ENCODE peak calls at places on chromosomes 4 and X, in five cellular contexts. F is germinal center; W is fibroblast of lung; Z is stimulated activated CD4-positive, alpha-beta T cell treated with anti-CD3 and anti-CD28 coated beads, Interleukin-1b, Interleukin-23, amount 100 ng/mL, for 1 hour; Q is endothelial cell. A is an unnamed sample.
A peak's percentile ranks its signal among the peaks of the same experiment; 100 is the strongest.

GRCh38 chr4:118968006-118968405 is 79.4 kb downstream of the SYNPO2 start:
- DNase-seq in F (peak; percentile 17), W (peak; percentile 93), Z (no peak), Q (peak; percentile 11), A (no peak)

GRCh38 chrX:13427441-13428054 is 107.7 kb upstream of the ATXN3L start:
- DNase-seq in F (no peak), W (no peak), Z (no peak), Q (no peak), A (no peak)

GRCh38 chr4:173192375-173193162 is 24.0 kb downstream of the GALNT7 start:
- DNase-seq in F (no peak), W (no peak), Z (no peak), Q (no peak), A (no peak)

GRCh38 chr4:129117705-129118104 is 21.8 kb downstream of the C4orf33 start:
- DNase-seq in F (no peak), W (no peak), Z (no peak), Q (no peak), A (no peak)

GRCh38 chr4:113469023-113469390 is 292.5 kb downstream of the CAMK2D start:
- DNase-seq in F (no peak), W (peak; percentile 29), Z (no peak), Q (no peak), A (no peak)

GRCh38 chrX:113124693-113125092 is 284.1 kb upstream of the AMOT start:
- DNase-seq in F (no peak), W (no peak), Z (no peak), Q (no peak), A (no peak)

GRCh38 chrX:1546601-1547275 is 9.8 kb upstream of the P2RY8 start:
- DNase-seq in F (no peak), W (no peak), Z (no peak), Q (no peak), A (no peak)

GRCh38 chr4:42568610-42569207 is 88.2 kb downstream of the ATP8A1 start:
- DNase-seq in F (peak; percentile 59), W (peak; percentile 49), Z (peak; percentile 32), Q (peak; percentile 75), A (no peak)

GRCh38 chrX:37367946-37368345 is 18.8 kb downstream of the PRRG1 start:
- DNase-seq in F (no peak), W (no peak), Z (no peak), Q (no peak), A (no peak)

GRCh38 chrX:102580891-102581290 is 18.4 kb upstream of the ARMCX5 start:
- DNase-seq in F (no peak), W (no peak), Z (no peak), Q (no peak), A (no peak)

GRCh38 chr4:143616771-143617170 is 83.7 kb downstream of the FREM3 start:
- DNase-seq in F (no peak), W (peak; percentile 95), Z (no peak), Q (no peak), A (no peak)

GRCh38 chrX:28379142-28379541 is 208.1 kb upstream of the IL1RAPL1 start:
- DNase-seq in F (no peak), W (no peak), Z (no peak), Q (no peak), A (no peak)

GRCh38 chr4:77650787-77651186 is 45.2 kb downstream of the CXCL13 start:
- DNase-seq in F (no peak), W (no peak), Z (no peak), Q (no peak), A (no peak)

GRCh38 chrX:40773809-40774208 is 38.5 kb upstream of the MED14 start:
- DNase-seq in F (no peak), W (peak; percentile 61), Z (no peak), Q (no peak), A (no peak)

GRCh38 chrX:103171353-103171752 is 43.6 kb upstream of the BEX4 start:
- DNase-seq in F (no peak), W (no peak), Z (no peak), Q (no peak), A (no peak)

GRCh38 chrX:102846544-102847236 is 90.4 kb upstream of the RAB40AL start:
- DNase-seq in F (no peak), W (peak; percentile 70), Z (no peak), Q (no peak), A (no peak)

GRCh38 chr4:128427832-128428366 is 140.3 kb upstream of the PGRMC2 start:
- DNase-seq in F (no peak), W (peak; percentile 89), Z (no peak), Q (no peak), A (peak; percentile 70)

GRCh38 chr4:173169428-173170209 is 1.0 kb downstream of the GALNT7 start:
- DNase-seq in F (peak; percentile 85), W (peak; percentile 71), Z (peak; percentile 21), Q (peak; percentile 76), A (peak; percentile 86)

GRCh38 chr4:19382993-19383392 is 868.7 kb upstream of the SLIT2 start:
- DNase-seq in F (no peak), W (peak; percentile 49), Z (no peak), Q (no peak), A (no peak)

GRCh38 chr4:75940692-75941253 is at the start of gene NAAA:
- DNase-seq in F (peak; percentile 75), W (peak; percentile 72), Z (peak; percentile 63), Q (peak; percentile 77), A (peak; percentile 86)

GRCh38 chr4:74328501-74328900 is 20.2 kb downstream of the EPGN start:
- DNase-seq in F (no peak), W (no peak), Z (no peak), Q (no peak), A (no peak)

GRCh38 chr4:184762100-184762499 is 28.2 kb upstream of the CENPU start:
- DNase-seq in F (no peak), W (no peak), Z (no peak), Q (no peak), A (no peak)

GRCh38 chr4:51998837-51999236 is 21.3 kb downstream of the LRRC66 start:
- DNase-seq in F (no peak), W (no peak), Z (no peak), Q (no peak), A (no peak)

GRCh38 chrX:38513087-38513742 is 48.1 kb upstream of the TSPAN7 start:
- DNase-seq in F (no peak), W (no peak), Z (no peak), Q (no peak), A (no peak)

GRCh38 chr4:11842620-11843263 is 414.0 kb upstream of the HS3ST1 start:
- DNase-seq in F (no peak), W (no peak), Z (no peak), Q (no peak), A (no peak)

GRCh38 chr4:89439533-89439932 is 131.9 kb upstream of the GPRIN3 start:
- DNase-seq in F (no peak), W (peak; percentile 51), Z (no peak), Q (no peak), A (no peak)

GRCh38 chr4:78602334-78602733 is 50.8 kb downstream of the ANXA3 start:
- DNase-seq in F (no peak), W (peak; percentile 34), Z (no peak), Q (no peak), A (no peak)

GRCh38 chrX:132614297-132614696 is 125.5 kb upstream of the MBNL3 start:
- DNase-seq in F (no peak), W (no peak), Z (no peak), Q (no peak), A (no peak)

GRCh38 chr4:140703463-140703862 is 52.7 kb downstream of the TBC1D9 start:
- DNase-seq in F (no peak), W (peak; percentile 85), Z (no peak), Q (no peak), A (no peak)

GRCh38 chr4:76105652-76106051 is 31.1 kb downstream of the ART3 start:
- DNase-seq in F (no peak), W (no peak), Z (no peak), Q (no peak), A (no peak)

A was measured in upper lobe of right lung.